ENCODE peak calls at places on chromosome 15, in nine cellular contexts. One of them, this sample, is unnamed.

GRCh38 chr15:100686725-100687488 is 84.5 kb downstream of the ASB7 start:
- DNase-seq in GM06990: no peak
- DNase-seq in mesendoderm: no peak
- DNase-seq in aorta: no peak
- DNase-seq in activated T-cell treated with anti-CD3 and anti-CD28 coated beads, Interleukin-2, amount 50 U/mL, for 1 hour: no peak
- DNase-seq in B cell: no peak
- DNase-seq in stimulated activated CD8-positive, alpha-beta memory T cell treated with anti-CD3 and anti-CD28 coated beads, Interleukin-12 subunit alpha, Interleukin-12 subunit beta, amount 100 ng/mL, for 4 hours: no peak
- DNase-seq in HAP-1: no peak
- DNase-seq in effector CD4-positive, alpha-beta T cell: no peak
- DNase-seq in this sample: peak

GRCh38 chr15:62109457-62109856 is 42.7 kb downstream of the C2CD4A start:
- DNase-seq in GM06990: no peak
- DNase-seq in mesendoderm: no peak
- DNase-seq in aorta: no peak
- DNase-seq in activated T-cell treated with anti-CD3 and anti-CD28 coated beads, Interleukin-2, amount 50 U/mL, for 1 hour: no peak
- DNase-seq in B cell: no peak
- DNase-seq in stimulated activated CD8-positive, alpha-beta memory T cell treated with anti-CD3 and anti-CD28 coated beads, Interleukin-12 subunit alpha, Interleukin-12 subunit beta, amount 100 ng/mL, for 4 hours: no peak
- DNase-seq in HAP-1: no peak
- DNase-seq in effector CD4-positive, alpha-beta T cell: no peak
- DNase-seq in this sample: no peak

GRCh38 chr15:43143203-43143941 is 10.0 kb downstream of the TMEM62 start:
- DNase-seq in GM06990: no peak
- DNase-seq in mesendoderm: no peak
- DNase-seq in aorta: no peak
- DNase-seq in activated T-cell treated with anti-CD3 and anti-CD28 coated beads, Interleukin-2, amount 50 U/mL, for 1 hour: no peak
- DNase-seq in B cell: no peak
- DNase-seq in stimulated activated CD8-positive, alpha-beta memory T cell treated with anti-CD3 and anti-CD28 coated beads, Interleukin-12 subunit alpha, Interleukin-12 subunit beta, amount 100 ng/mL, for 4 hours: no peak
- DNase-seq in HAP-1: no peak
- DNase-seq in effector CD4-positive, alpha-beta T cell: no peak
- DNase-seq in this sample: no peak

GRCh38 chr15:60656491-60657284 is 177.7 kb upstream of the ICE2 start:
- DNase-seq in GM06990: no peak
- DNase-seq in mesendoderm: no peak
- DNase-seq in aorta: no peak
- DNase-seq in activated T-cell treated with anti-CD3 and anti-CD28 coated beads, Interleukin-2, amount 50 U/mL, for 1 hour: no peak
- DNase-seq in B cell: no peak
- DNase-seq in stimulated activated CD8-positive, alpha-beta memory T cell treated with anti-CD3 and anti-CD28 coated beads, Interleukin-12 subunit alpha, Interleukin-12 subunit beta, amount 100 ng/mL, for 4 hours: no peak
- DNase-seq in HAP-1: no peak
- DNase-seq in effector CD4-positive, alpha-beta T cell: no peak
- DNase-seq in this sample: no peak

GRCh38 chr15:99615460-99615859 is 49.7 kb downstream of the MEF2A start:
- DNase-seq in GM06990: no peak
- DNase-seq in mesendoderm: no peak
- DNase-seq in aorta: no peak
- DNase-seq in activated T-cell treated with anti-CD3 and anti-CD28 coated beads, Interleukin-2, amount 50 U/mL, for 1 hour: no peak
- DNase-seq in B cell: no peak
- DNase-seq in stimulated activated CD8-positive, alpha-beta memory T cell treated with anti-CD3 and anti-CD28 coated beads, Interleukin-12 subunit alpha, Interleukin-12 subunit beta, amount 100 ng/mL, for 4 hours: no peak
- DNase-seq in HAP-1: no peak
- DNase-seq in effector CD4-positive, alpha-beta T cell: no peak
- DNase-seq in this sample: no peak

GRCh38 chr15:79779739-79780138 is 117.1 kb downstream of the MTHFS start:
- DNase-seq in GM06990: peak
- DNase-seq in mesendoderm: no peak
- DNase-seq in aorta: no peak
- DNase-seq in activated T-cell treated with anti-CD3 and anti-CD28 coated beads, Interleukin-2, amount 50 U/mL, for 1 hour: no peak
- DNase-seq in B cell: no peak
- DNase-seq in stimulated activated CD8-positive, alpha-beta memory T cell treated with anti-CD3 and anti-CD28 coated beads, Interleukin-12 subunit alpha, Interleukin-12 subunit beta, amount 100 ng/mL, for 4 hours: no peak
- DNase-seq in HAP-1: no peak
- DNase-seq in effector CD4-positive, alpha-beta T cell: no peak
- DNase-seq in this sample: no peak

GRCh38 chr15:43440721-43441281 is 52.2 kb downstream of the TP53BP1 start:
- DNase-seq in GM06990: peak
- DNase-seq in mesendoderm: peak
- DNase-seq in aorta: no peak
- DNase-seq in activated T-cell treated with anti-CD3 and anti-CD28 coated beads, Interleukin-2, amount 50 U/mL, for 1 hour: no peak
- DNase-seq in B cell: no peak
- DNase-seq in stimulated activated CD8-positive, alpha-beta memory T cell treated with anti-CD3 and anti-CD28 coated beads, Interleukin-12 subunit alpha, Interleukin-12 subunit beta, amount 100 ng/mL, for 4 hours: no peak
- DNase-seq in HAP-1: peak
- DNase-seq in effector CD4-positive, alpha-beta T cell: no peak
- DNase-seq in this sample: peak

GRCh38 chr15:62832231-62832630 is 210.3 kb upstream of the TPM1 start:
- DNase-seq in GM06990: no peak
- DNase-seq in mesendoderm: peak
- DNase-seq in aorta: no peak
- DNase-seq in activated T-cell treated with anti-CD3 and anti-CD28 coated beads, Interleukin-2, amount 50 U/mL, for 1 hour: no peak
- DNase-seq in B cell: no peak
- DNase-seq in stimulated activated CD8-positive, alpha-beta memory T cell treated with anti-CD3 and anti-CD28 coated beads, Interleukin-12 subunit alpha, Interleukin-12 subunit beta, amount 100 ng/mL, for 4 hours: no peak
- DNase-seq in HAP-1: no peak
- DNase-seq in effector CD4-positive, alpha-beta T cell: no peak
- DNase-seq in this sample: no peak